ENCODE peak calls at places on chromosome 11, in six cellular contexts. C is nephron progenitor cell; M is AG08395; I is activated CD8-positive, alpha-beta memory T cell treated with anti-CD3 and anti-CD28 coated beads for 48 hours; H is adrenal gland; W is activated naive CD4-positive, alpha-beta T cell treated with anti-CD3 and anti-CD28 coated beads, Interleukin-2, amount 10 ng/mL, durations not matched to agents 7 days and 5 days. P is an unnamed sample.

GRCh38 chr11:32068134-32068533 is 22.7 kb upstream of the RCN1 start:
- DNase-seq in W (no peak), C (no peak), I (no peak), H (no peak), M (peak), P (peak)

GRCh38 chr11:128670631-128671030 is 23.2 kb upstream of the FLI1 start:
- DNase-seq in C (no peak), W (no peak), I (no peak), M (no peak), H (no peak), P (no peak)

GRCh38 chr11:46616551-46617450 is at the start of gene HARBI1:
- DNase-seq in W (peak), M (peak), C (peak), I (peak), H (peak), P (peak)

GRCh38 chr11:128409476-128409875 is 177.9 kb downstream of the ETS1 start:
- DNase-seq in H (no peak), I (no peak), M (peak), W (no peak), C (no peak), P (peak)

GRCh38 chr11:123590296-123590912 is 64.0 kb downstream of the SCN3B start:
- DNase-seq in C (no peak), W (no peak), M (peak), H (peak), I (no peak), P (peak)

GRCh38 chr11:63765688-63766241 is 2.8 kb downstream of the ZFTA start:
- DNase-seq in I (no peak), M (no peak), H (peak), W (no peak), C (peak), P (no peak)

GRCh38 chr11:24131698-24132097 is 365.2 kb upstream of the LUZP2 start:
- DNase-seq in I (no peak), C (no peak), M (no peak), W (no peak), H (no peak), P (no peak)

GRCh38 chr11:114199051-114199450 is 97.1 kb upstream of the NNMT start:
- DNase-seq in H (no peak), C (no peak), M (no peak), W (no peak), I (no peak), P (no peak)

GRCh38 chr11:12170984-12171383 is 60.6 kb downstream of the MICAL2 start:
- DNase-seq in C (no peak), M (peak), H (peak), W (no peak), I (no peak), P (no peak)

GRCh38 chr11:128809128-128809527 is 58.0 kb downstream of the KCNJ1 start:
- DNase-seq in W (no peak), H (no peak), M (no peak), I (no peak), C (no peak), P (no peak)

GRCh38 chr11:33734441-33735165 is 1.6 kb downstream of the CD59 start:
- DNase-seq in M (peak), C (no peak), I (no peak), W (no peak), H (peak), P (peak)

GRCh38 chr11:6611092-6612007 is 666 bp downstream of the TAF10 start:
- DNase-seq in C (no peak), H (peak), W (peak), M (no peak), I (no peak), P (no peak)

GRCh38 chr11:66967670-66968425 is 7.3 kb upstream of the C11orf86 start:
- DNase-seq in M (peak), C (no peak), I (no peak), H (no peak), W (no peak), P (peak)

GRCh38 chr11:60334005-60334620 is 7.1 kb downstream of the MS4A6E start:
- DNase-seq in W (peak), I (peak), C (peak), M (peak), H (peak), P (peak)

GRCh38 chr11:65595921-65596281 is 301 bp upstream of the KCNK7 start:
- DNase-seq in H (no peak), W (no peak), M (no peak), C (no peak), I (no peak), P (no peak)

GRCh38 chr11:14789879-14790484 is 102.0 kb downstream of the CYP2R1 start:
- DNase-seq in H (no peak), W (no peak), M (no peak), C (no peak), I (no peak), P (peak)

GRCh38 chr11:92216789-92217188 is 7.8 kb upstream of the FAT3 start:
- DNase-seq in W (no peak), C (no peak), M (no peak), H (no peak), I (no peak), P (no peak)

GRCh38 chr11:66002648-66003225 is 434 bp downstream of the BANF1 start:
- DNase-seq in H (peak), I (no peak), W (no peak), C (no peak), M (peak), P (peak)

GRCh38 chr11:11409916-11410315 is 56.9 kb upstream of the CSNK2A3 start:
- DNase-seq in I (no peak), C (no peak), M (no peak), W (no peak), H (no peak), P (no peak)

GRCh38 chr11:100830978-100831732 is 144.1 kb downstream of the ARHGAP42 start:
- DNase-seq in C (no peak), H (no peak), I (no peak), M (peak), W (no peak), P (peak)

GRCh38 chr11:12008790-12009616 is 577 bp upstream of the DKK3 start:
- DNase-seq in C (peak), I (no peak), M (peak), W (no peak), H (no peak), P (peak)

GRCh38 chr11:84626256-84626655 is 1000.9 kb downstream of the DLG2 start:
- DNase-seq in W (no peak), M (no peak), H (no peak), I (no peak), C (no peak), P (no peak)

GRCh38 chr11:30171661-30172060 is 59.2 kb upstream of the FSHB start:
- DNase-seq in M (no peak), C (no peak), I (no peak), H (no peak), W (no peak), P (no peak)

GRCh38 chr11:70111269-70112016 is 33.3 kb downstream of the ANO1 start:
- DNase-seq in C (peak), H (no peak), M (peak), I (no peak), W (no peak), P (peak)

GRCh38 chr11:40306938-40307548 is 1152.4 kb downstream of the LRRC4C start:
- DNase-seq in H (no peak), I (no peak), W (no peak), M (peak), C (peak), P (peak)

GRCh38 chr11:68343761-68344256 is 31.4 kb downstream of the LRP5 start:
- DNase-seq in M (no peak), I (no peak), C (no peak), W (no peak), H (peak), P (no peak)

GRCh38 chr11:20110908-20111669 is 49.2 kb downstream of the DBX1 start:
- DNase-seq in C (peak), H (peak), M (peak), I (no peak), W (peak), P (peak)

GRCh38 chr11:70709596-70709995 is 311.3 kb downstream of the CTTN start:
- DNase-seq in W (no peak), I (no peak), H (no peak), M (no peak), C (no peak), P (no peak)

GRCh38 chr11:112364962-112365481 is 104.4 kb upstream of the PLET1 start:
- DNase-seq in M (peak), C (no peak), W (no peak), H (no peak), I (no peak), P (peak)

GRCh38 chr11:61111060-61111435 is 8.8 kb downstream of the CD5 start:
- DNase-seq in M (no peak), W (no peak), I (no peak), H (no peak), C (no peak), P (no peak)

GRCh38 chr11:110761994-110762393 is 49.8 kb upstream of the ARHGAP20 start:
- DNase-seq in C (no peak), W (no peak), I (no peak), M (no peak), H (no peak), P (no peak)

GRCh38 chr11:19252394-19253148 is 11.8 kb upstream of the E2F8 start:
- DNase-seq in M (no peak), I (no peak), C (no peak), W (no peak), H (no peak), P (no peak)

GRCh38 chr11:127037001-127037400 is 36.4 kb upstream of the KIRREL3 start:
- DNase-seq in M (no peak), W (no peak), H (no peak), I (no peak), C (no peak), P (no peak)

GRCh38 chr11:118610773-118611432 is 3.5 kb downstream of the PHLDB1 start:
- DNase-seq in W (peak), C (peak), M (no peak), I (peak), H (peak), P (peak)

GRCh38 chr11:112248216-112248615 is 12.4 kb downstream of the PLET1 start:
- DNase-seq in H (no peak), I (no peak), W (no peak), C (no peak), M (no peak), P (peak)

GRCh38 chr11:125081098-125081798 is 18.1 kb downstream of the SLC37A2 start:
- DNase-seq in M (no peak), I (no peak), H (no peak), W (no peak), C (no peak), P (no peak)

GRCh38 chr11:79809487-79809886 is 368.7 kb upstream of the TENM4 start:
- DNase-seq in M (no peak), H (no peak), W (no peak), C (no peak), I (no peak), P (no peak)

GRCh38 chr11:83599066-83599465 is 312.9 kb upstream of the CCDC90B start:
- DNase-seq in I (no peak), M (no peak), W (no peak), C (no peak), H (no peak), P (no peak)